ENCODE peak calls at places on chromosomes 11 and 22, in seven cellular contexts. U is fibroblast of mammary gland; P is trophoblast cell; K is bronchial epithelial cell; F is effector memory CD4-positive, alpha-beta T cell; S is GM23248; D is HFF-Myc. L is an unnamed sample.

GRCh38 chr11:9765320-9766101 is 101.6 kb downstream of the SWAP70 start:
- DNase-seq in U (peak), P (no peak), K (no peak), S (peak), D (peak), F (no peak), L (no peak)

GRCh38 chr11:95977534-95978174 is 53.7 kb upstream of the MTMR2 start:
- DNase-seq in P (no peak), D (no peak), F (no peak), U (peak), K (peak), S (peak), L (no peak)

GRCh38 chr22:50326225-50326958 is 420 bp downstream of the DENND6B start:
- DNase-seq in P (no peak), D (no peak), F (no peak), S (no peak), U (no peak), K (no peak), L (no peak)

GRCh38 chr11:6351782-6352181 is 31.5 kb upstream of the CAVIN3 start:
- DNase-seq in S (no peak), K (peak), D (no peak), F (no peak), U (no peak), P (no peak), L (no peak)

GRCh38 chr22:33917744-33918406 is 2.4 kb downstream of the LARGE1 start:
- DNase-seq in S (peak), P (no peak), K (no peak), D (no peak), U (peak), F (no peak), L (no peak)

GRCh38 chr22:24391836-24392217 is 35.6 kb upstream of the ADORA2A start:
- DNase-seq in F (no peak), K (peak), P (no peak), S (peak), U (peak), D (no peak), L (no peak)

GRCh38 chr11:954392-955144 is 28.9 kb downstream of the AP2A2 start:
- DNase-seq in F (no peak), P (no peak), U (no peak), S (no peak), K (no peak), D (no peak), L (no peak)

GRCh38 chr11:17208257-17208999 is 642 bp upstream of the PIK3C2A start:
- DNase-seq in K (peak), S (peak), F (peak), U (peak), D (peak), P (peak), L (peak)

GRCh38 chr11:4085575-4085974 is 9.0 kb upstream of the RRM1 start:
- DNase-seq in U (no peak), S (no peak), K (no peak), D (no peak), F (no peak), P (no peak), L (no peak)

GRCh38 chr22:37747090-37747714 is 50.4 kb downstream of the TRIOBP start:
- DNase-seq in P (peak), S (peak), K (peak), U (peak), D (no peak), F (no peak), L (no peak)

GRCh38 chr11:115463606-115464005 is 40.6 kb downstream of the CADM1 start:
- DNase-seq in S (no peak), P (no peak), K (no peak), F (no peak), D (no peak), U (no peak), L (no peak)

GRCh38 chr11:27470166-27470565 is 2.4 kb downstream of the LGR4 start:
- DNase-seq in S (peak), U (no peak), D (no peak), F (no peak), K (no peak), P (no peak), L (no peak)

GRCh38 chr22:25770333-25770732 is 28.3 kb downstream of the MYO18B start:
- DNase-seq in U (no peak), F (no peak), D (no peak), S (no peak), P (no peak), K (no peak), L (no peak)

DNA sequence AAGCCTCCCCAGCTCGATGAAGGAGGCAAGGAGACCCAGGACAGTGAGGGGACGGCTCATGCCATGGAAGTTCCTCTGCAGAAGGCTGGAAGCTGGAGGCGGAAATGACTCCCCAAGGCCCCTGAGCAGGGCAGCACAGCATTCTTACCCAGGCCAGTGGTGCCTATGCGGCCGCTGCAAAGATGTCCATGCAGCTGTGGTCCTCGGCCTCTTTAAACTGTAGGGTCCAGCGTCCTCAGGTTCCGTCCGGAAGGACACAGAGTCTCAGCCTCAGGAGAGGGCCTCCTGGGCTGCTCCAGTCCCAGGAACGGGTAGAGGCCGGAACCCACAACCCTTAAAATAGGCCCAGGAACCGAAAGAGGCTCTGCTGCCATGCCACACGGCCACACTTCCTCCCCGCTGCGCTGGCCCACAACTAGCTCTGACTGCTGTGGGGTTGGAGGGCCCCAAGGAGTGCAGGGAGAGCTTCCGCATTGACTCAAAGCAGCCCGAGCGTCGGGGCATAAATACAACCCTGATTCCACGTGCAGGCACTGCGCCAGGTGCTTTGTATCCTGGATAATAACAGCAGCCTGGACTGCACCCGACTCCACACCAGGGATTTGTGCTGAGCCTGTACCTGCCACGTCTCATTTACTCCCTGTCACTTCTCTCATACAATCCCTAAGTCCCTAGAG is 5.5 kb downstream of the KIAA0930 start:
- DNase-seq in S (no peak), D (no peak), K (no peak), U (no peak), F (no peak), P (no peak), L (no peak)
- H3K4me3 ChIP-seq in S (no peak), D (no peak), K (no peak), U (no peak), F (no peak), P (no peak), L (no peak)

DNA sequence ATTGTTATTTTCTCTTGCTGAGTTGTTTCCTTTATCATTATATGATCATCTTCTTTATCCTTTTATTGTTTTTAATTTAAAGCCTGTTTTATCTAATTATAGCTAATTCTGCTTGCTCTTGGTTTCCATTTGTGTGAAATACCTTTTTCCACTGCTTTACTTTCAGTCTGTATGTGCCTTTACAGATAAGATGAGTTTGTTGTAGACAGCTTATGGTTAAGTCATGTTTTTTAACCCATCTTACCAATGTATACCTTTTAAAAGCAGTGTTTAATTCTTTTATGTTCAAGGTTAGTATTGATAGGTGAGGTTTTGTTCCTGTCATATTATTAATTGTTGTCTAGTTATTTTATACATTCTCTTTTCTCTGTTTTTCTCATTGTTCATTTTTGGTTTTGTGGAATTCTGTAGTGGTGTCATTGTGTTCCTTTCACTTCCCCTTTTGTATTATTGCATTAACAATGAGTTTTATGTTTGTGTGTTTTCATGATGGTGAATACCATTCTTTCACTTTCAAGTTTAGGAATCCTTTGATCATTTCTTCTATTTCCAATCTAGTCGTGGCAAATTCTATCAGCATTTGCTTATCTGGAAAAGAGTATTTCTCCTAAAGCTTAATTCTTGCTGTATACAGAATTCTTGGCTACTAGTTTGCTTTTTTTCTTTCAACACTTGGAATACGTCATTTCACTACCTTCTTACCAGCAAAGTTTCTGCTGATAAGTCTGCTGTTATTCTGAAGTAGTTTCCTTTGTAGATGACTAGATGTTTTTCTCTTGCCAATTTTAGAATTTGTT is 21.8 kb downstream of the OR5AN1 start:
- DNase-seq in K (no peak), D (no peak), F (no peak), U (no peak), S (no peak), P (no peak), L (no peak)
- H3K4me3 ChIP-seq in K (no peak), D (no peak), F (no peak), U (no peak), S (no peak), P (no peak), L (no peak)

GRCh38 chr11:8329961-8330361 is 66.3 kb upstream of the LMO1 start:
- DNase-seq in U (no peak), F (no peak), P (no peak), K (no peak), D (no peak), S (no peak), L (no peak)
- H3K4me3 ChIP-seq in U (no peak), F (no peak), P (no peak), K (no peak), D (no peak), S (no peak), L (no peak)

GRCh38 chr11:64341429-64341828 is 1.4 kb downstream of the CCDC88B start:
- DNase-seq in P (no peak), F (no peak), D (no peak), K (no peak), S (no peak), U (no peak), L (no peak)
- H3K4me3 ChIP-seq in P (no peak), F (no peak), D (no peak), K (no peak), S (no peak), U (no peak), L (no peak)

GRCh38 chr11:120565436-120566155 is 54.0 kb downstream of the GRIK4 start:
- DNase-seq in K (peak), F (no peak), U (no peak), P (no peak), S (peak), D (no peak), L (no peak)

GRCh38 chr11:120562806-120563425 is 51.4 kb downstream of the GRIK4 start:
- DNase-seq in F (no peak), K (no peak), U (no peak), S (peak), P (no peak), D (no peak), L (no peak)

GRCh38 chr11:120566176-120566575 is 54.6 kb downstream of the GRIK4 start:
- DNase-seq in U (no peak), D (no peak), P (peak), K (peak), S (peak), F (no peak), L (no peak)

GRCh38 chr11:120564573-120565301 is 53.2 kb downstream of the GRIK4 start:
- DNase-seq in S (peak), U (peak), K (peak), P (peak), D (no peak), F (no peak), L (no peak)

DNA sequence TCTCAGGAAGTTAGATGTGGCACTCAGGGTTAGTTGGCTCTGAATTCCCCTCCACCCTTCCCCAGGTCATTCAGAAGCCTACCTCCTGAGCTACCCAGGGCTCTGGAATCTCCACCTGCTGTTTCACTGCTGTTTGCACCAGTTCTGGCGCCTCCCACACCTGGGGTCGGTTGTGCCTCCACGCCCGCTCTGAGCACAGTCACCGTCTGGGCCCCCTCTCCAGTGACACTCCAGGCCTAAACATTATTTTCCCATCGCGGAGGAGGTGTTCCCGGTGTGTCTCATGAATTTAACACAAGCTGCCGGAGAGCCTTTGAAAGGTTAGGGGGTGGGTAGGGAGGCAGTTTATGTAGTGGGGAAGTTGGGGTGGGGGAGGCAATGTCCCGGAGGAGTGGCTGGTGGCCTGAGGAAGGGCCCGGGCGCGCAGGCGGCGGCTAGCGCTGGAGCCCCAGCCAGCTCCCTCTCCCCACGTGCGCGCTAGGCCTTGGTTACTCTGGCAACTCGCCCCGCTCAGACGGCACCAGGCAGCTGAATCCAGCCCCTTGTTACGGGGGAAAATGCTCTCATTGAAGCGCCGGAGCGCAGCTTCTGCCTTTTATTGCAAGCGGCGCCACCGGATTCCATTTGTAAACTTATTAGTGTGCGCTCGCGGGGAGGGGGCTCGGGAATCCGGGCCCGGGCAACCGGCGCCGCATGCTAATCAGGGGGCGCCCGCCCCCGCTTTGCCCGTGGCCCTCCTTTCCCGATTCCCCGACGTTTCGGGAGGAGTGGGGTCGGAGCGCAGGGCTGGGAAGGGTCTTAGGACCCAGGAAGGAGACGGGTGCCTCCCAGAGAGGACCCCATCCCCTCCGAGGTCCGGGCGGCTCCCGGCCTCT is 52.4 kb downstream of the GRIK4 start:
- DNase-seq in U (no peak), S (no peak), F (no peak), P (no peak), D (no peak), K (no peak), L (no peak)
- H3K4me3 ChIP-seq in U (no peak), S (peak), F (no peak), P (no peak), D (peak), K (no peak), L (no peak)

DNA sequence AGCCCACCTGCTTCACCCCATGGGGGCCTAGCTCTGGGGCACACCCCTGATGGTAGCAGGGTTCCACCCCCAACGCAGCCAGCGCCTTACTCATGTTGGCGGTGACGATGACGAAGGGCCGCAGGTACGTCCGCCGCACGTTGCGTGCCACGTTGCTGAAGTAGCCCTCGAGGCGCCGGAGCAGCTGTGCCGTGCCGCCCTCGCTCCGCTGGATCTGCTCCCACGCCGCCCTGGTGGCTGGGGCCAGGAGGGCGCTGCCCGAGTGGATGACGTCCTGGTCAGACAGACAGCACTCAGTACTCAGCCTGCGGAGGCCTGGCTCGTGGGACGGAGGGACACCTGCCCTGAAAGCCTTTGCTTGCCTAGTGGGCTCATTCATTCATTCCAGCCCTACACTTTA is 50.8 kb downstream of the TRMU start:
- DNase-seq in U (no peak), S (no peak), K (no peak), P (peak), D (no peak), F (no peak), L (no peak)
- H3K4me3 ChIP-seq in U (no peak), S (no peak), K (no peak), P (no peak), D (no peak), F (no peak), L (no peak)

L was measured in LNCaP clone FGC.